ENCODE peak calls at places on chromosomes 2 and 18, in seven cellular contexts. B is NCI-H1092 treated with DMSO at 0.1 percent for 48 hours; W is posterior cingulate gyrus; N is A172; E is HCEC 1CT; C is cardiac septum; Y is stimulated activated CD8-positive, alpha-beta memory T cell treated with anti-CD3 and anti-CD28 coated beads, Interleukin-2, amount 100 ng/mL, for 1 hour. A is an unnamed sample.

GRCh38 chr2:96546321-96546720 is 9.8 kb downstream of the ARID5A start:
- DNase-seq in B (no peak), W (peak), N (no peak), E (no peak), C (no peak), Y (no peak), A (no peak)

GRCh38 chr2:157444643-157445040 is 753 bp upstream of the CYTIP start:
- DNase-seq in B (no peak), W (no peak), N (no peak), E (no peak), C (no peak), Y (no peak), A (no peak)

GRCh38 chr18:77063256-77063655 is 69.3 kb downstream of the MBP start:
- DNase-seq in B (no peak), W (no peak), N (peak), E (peak), C (no peak), Y (peak), A (no peak)

GRCh38 chr2:119683074-119683716 is 4.2 kb downstream of the TMEM177 start:
- DNase-seq in B (no peak), W (no peak), N (no peak), E (no peak), C (peak), Y (no peak), A (no peak)

GRCh38 chr18:44742741-44743311 is 62.1 kb downstream of the SETBP1 start:
- DNase-seq in B (peak), W (peak), N (no peak), E (no peak), C (no peak), Y (no peak), A (no peak)

GRCh38 chr2:23423062-23423872 is 38.3 kb downstream of the KLHL29 start:
- DNase-seq in B (no peak), W (no peak), N (no peak), E (no peak), C (peak), Y (no peak), A (no peak)

GRCh38 chr2:207768168-207768890 is 1.4 kb downstream of the FZD5 start:
- DNase-seq in B (peak), W (peak), N (no peak), E (no peak), C (peak), Y (no peak), A (no peak)

GRCh38 chr2:167293172-167293781 is 405.0 kb downstream of the XIRP2 start:
- DNase-seq in B (peak), W (peak), N (no peak), E (peak), C (no peak), Y (no peak), A (peak)

GRCh38 chr18:31209041-31209440 is 46.4 kb upstream of the DSC1 start:
- DNase-seq in B (no peak), W (no peak), N (no peak), E (no peak), C (no peak), Y (no peak), A (no peak)

GRCh38 chr2:79984476-79984875 is 320.1 kb downstream of the LRRTM1 start:
- DNase-seq in B (no peak), W (no peak), N (no peak), E (no peak), C (no peak), Y (no peak), A (no peak)

GRCh38 chr18:56658261-56658660 is 7.1 kb downstream of the WDR7 start:
- DNase-seq in B (no peak), W (no peak), N (no peak), E (no peak), C (no peak), Y (no peak), A (no peak)

GRCh38 chr2:215841175-215841816 is 172.1 kb downstream of the MREG start:
- DNase-seq in B (no peak), W (no peak), N (no peak), E (no peak), C (no peak), Y (no peak), A (no peak)

GRCh38 chr18:43751203-43751602 is 473.9 kb upstream of the SYT4 start:
- DNase-seq in B (no peak), W (no peak), N (no peak), E (peak), C (no peak), Y (no peak), A (no peak)

GRCh38 chr2:160324161-160324768 is 124.2 kb upstream of the ITGB6 start:
- DNase-seq in B (no peak), W (no peak), N (peak), E (peak), C (no peak), Y (peak), A (no peak)

GRCh38 chr18:9708057-9708881 is at the start of gene RAB31:
- DNase-seq in B (peak), W (peak), N (no peak), E (peak), C (peak), Y (no peak), A (peak)

GRCh38 chr2:198065327-198065726 is 260.9 kb downstream of the PLCL1 start:
- DNase-seq in B (no peak), W (no peak), N (no peak), E (no peak), C (no peak), Y (no peak), A (no peak)